ENCODE peak calls at places on chromosomes 7 and 10, in eight cellular contexts. One of them, this sample, is unnamed. For H3K27me3, the result is how much of the 10 kb centered on the place peaks cover.

GRCh38 chr7:113840954-113841353 is 77.9 kb downstream of the PPP1R3A start:
- DNase-seq in fibroblast of lung: no peak
- DNase-seq in left ventricle myocardium inferior: no peak
- DNase-seq in heart left ventricle: no peak
- DNase-seq in IMR-90: no peak
- DNase-seq in hepatocyte: no peak
- DNase-seq in transverse colon: no peak
- DNase-seq in HL-60: no peak
- DNase-seq in this sample: no peak

GRCh38 chr7:40200791-40201190 is 66.0 kb downstream of the SUGCT start:
- DNase-seq in fibroblast of lung: peak
- DNase-seq in left ventricle myocardium inferior: no peak
- DNase-seq in heart left ventricle: no peak
- DNase-seq in IMR-90: peak
- DNase-seq in hepatocyte: no peak
- DNase-seq in transverse colon: no peak
- DNase-seq in HL-60: no peak
- DNase-seq in this sample: no peak

GRCh38 chr7:130500463-130500862 is 8.6 kb downstream of the MEST start:
- DNase-seq in fibroblast of lung: no peak
- DNase-seq in left ventricle myocardium inferior: no peak
- DNase-seq in heart left ventricle: no peak
- DNase-seq in IMR-90: no peak
- DNase-seq in hepatocyte: no peak
- DNase-seq in transverse colon: no peak
- DNase-seq in HL-60: no peak
- DNase-seq in this sample: no peak

GRCh38 chr7:132160525-132161230 is 415.6 kb downstream of the PLXNA4 start:
- DNase-seq in fibroblast of lung: no peak
- DNase-seq in left ventricle myocardium inferior: no peak
- DNase-seq in heart left ventricle: no peak
- DNase-seq in IMR-90: no peak
- DNase-seq in hepatocyte: no peak
- DNase-seq in transverse colon: no peak
- DNase-seq in HL-60: no peak
- DNase-seq in this sample: peak

GRCh38 chr10:112950714-112951348 is 784 bp downstream of the TCF7L2 start:
- DNase-seq in fibroblast of lung: peak
- DNase-seq in left ventricle myocardium inferior: peak
- DNase-seq in heart left ventricle: peak
- DNase-seq in IMR-90: peak
- DNase-seq in hepatocyte: peak
- DNase-seq in transverse colon: peak
- DNase-seq in HL-60: peak
- DNase-seq in this sample: no peak

GRCh38 chr7:69708857-69709256 is 110.6 kb downstream of the AUTS2 start:
- DNase-seq in fibroblast of lung: peak
- DNase-seq in left ventricle myocardium inferior: no peak
- DNase-seq in heart left ventricle: peak
- DNase-seq in IMR-90: no peak
- DNase-seq in hepatocyte: no peak
- DNase-seq in transverse colon: no peak
- DNase-seq in HL-60: peak
- DNase-seq in this sample: no peak

GRCh38 chr10:132203256-132204077 is 16.7 kb downstream of the DPYSL4 start:
- DNase-seq in fibroblast of lung: no peak
- DNase-seq in left ventricle myocardium inferior: no peak
- DNase-seq in heart left ventricle: peak
- DNase-seq in IMR-90: no peak
- DNase-seq in hepatocyte: no peak
- DNase-seq in transverse colon: no peak
- DNase-seq in HL-60: no peak
- DNase-seq in this sample: no peak

GRCh38 chr10:69439813-69440506 is 11.3 kb upstream of the TSPAN15 start:
- DNase-seq in fibroblast of lung: no peak
- DNase-seq in left ventricle myocardium inferior: no peak
- DNase-seq in heart left ventricle: no peak
- DNase-seq in IMR-90: no peak
- DNase-seq in hepatocyte: peak
- DNase-seq in transverse colon: peak
- DNase-seq in HL-60: peak
- DNase-seq in this sample: peak

GRCh38 chr7:46530081-46530480 is 609.0 kb upstream of the IGFBP3 start:
- DNase-seq in fibroblast of lung: no peak
- DNase-seq in left ventricle myocardium inferior: no peak
- DNase-seq in heart left ventricle: no peak
- DNase-seq in IMR-90: no peak
- DNase-seq in hepatocyte: no peak
- DNase-seq in transverse colon: no peak
- DNase-seq in HL-60: no peak
- DNase-seq in this sample: no peak

GRCh38 chr7:29386196-29386765 is 177.4 kb upstream of the PRR15 start:
- DNase-seq in fibroblast of lung: no peak
- DNase-seq in left ventricle myocardium inferior: no peak
- DNase-seq in heart left ventricle: no peak
- DNase-seq in IMR-90: no peak
- DNase-seq in hepatocyte: no peak
- DNase-seq in transverse colon: no peak
- DNase-seq in HL-60: no peak
- DNase-seq in this sample: no peak

GRCh38 chr7:112853429-112853828 is 63.2 kb upstream of the TMEM168 start:
- DNase-seq in fibroblast of lung: no peak
- DNase-seq in left ventricle myocardium inferior: no peak
- DNase-seq in heart left ventricle: no peak
- DNase-seq in IMR-90: no peak
- DNase-seq in hepatocyte: no peak
- DNase-seq in transverse colon: no peak
- DNase-seq in HL-60: no peak
- DNase-seq in this sample: no peak

GRCh38 chr10:31520982-31521381 is 202.0 kb downstream of the ZEB1 start:
- DNase-seq in fibroblast of lung: no peak
- DNase-seq in left ventricle myocardium inferior: no peak
- DNase-seq in heart left ventricle: no peak
- DNase-seq in IMR-90: no peak
- DNase-seq in hepatocyte: no peak
- DNase-seq in transverse colon: no peak
- DNase-seq in HL-60: no peak
- DNase-seq in this sample: no peak

GRCh38 chr10:84510121-84510520 is 181.7 kb downstream of the CCSER2 start:
- DNase-seq in fibroblast of lung: peak
- DNase-seq in left ventricle myocardium inferior: no peak
- DNase-seq in heart left ventricle: no peak
- DNase-seq in IMR-90: peak
- DNase-seq in hepatocyte: no peak
- DNase-seq in transverse colon: no peak
- DNase-seq in HL-60: no peak
- DNase-seq in this sample: peak

GRCh38 chr10:53005612-53006325 is 233.2 kb upstream of the MBL2 start:
- DNase-seq in fibroblast of lung: no peak
- DNase-seq in left ventricle myocardium inferior: no peak
- DNase-seq in heart left ventricle: no peak
- DNase-seq in IMR-90: no peak
- DNase-seq in hepatocyte: no peak
- DNase-seq in transverse colon: no peak
- DNase-seq in HL-60: no peak
- DNase-seq in this sample: no peak

GRCh38 chr7:1503816-1504775 is at the start of gene INTS1:
- DNase-seq in fibroblast of lung: peak
- DNase-seq in left ventricle myocardium inferior: peak
- DNase-seq in heart left ventricle: peak
- DNase-seq in IMR-90: peak
- DNase-seq in hepatocyte: peak
- DNase-seq in transverse colon: peak
- DNase-seq in HL-60: peak
- DNase-seq in this sample: peak

GRCh38 chr10:124344266-124344590 is 74.5 kb downstream of the OAT start:
- DNase-seq in fibroblast of lung: no peak
- DNase-seq in left ventricle myocardium inferior: no peak
- DNase-seq in heart left ventricle: no peak
- DNase-seq in IMR-90: no peak
- DNase-seq in hepatocyte: no peak
- DNase-seq in transverse colon: no peak
- DNase-seq in HL-60: no peak
- DNase-seq in this sample: no peak

GRCh38 chr10:110865804-110866482 is 5.8 kb upstream of the PDCD4 start:
- DNase-seq in fibroblast of lung: no peak
- DNase-seq in left ventricle myocardium inferior: no peak
- DNase-seq in heart left ventricle: no peak
- DNase-seq in IMR-90: no peak
- DNase-seq in hepatocyte: peak
- DNase-seq in transverse colon: no peak
- DNase-seq in HL-60: no peak
- DNase-seq in this sample: no peak

GRCh38 chr7:129864042-129864441 is 88.7 kb downstream of the UBE2H start:
- DNase-seq in fibroblast of lung: peak
- DNase-seq in left ventricle myocardium inferior: no peak
- DNase-seq in heart left ventricle: peak
- DNase-seq in IMR-90: no peak
- DNase-seq in hepatocyte: no peak
- DNase-seq in transverse colon: no peak
- DNase-seq in HL-60: no peak
- DNase-seq in this sample: no peak

GRCh38 chr7:23105086-23105643 is 420 bp upstream of the KLHL7 start:
- DNase-seq in fibroblast of lung: no peak
- DNase-seq in left ventricle myocardium inferior: no peak
- DNase-seq in heart left ventricle: no peak
- DNase-seq in IMR-90: no peak
- DNase-seq in hepatocyte: no peak
- DNase-seq in transverse colon: no peak
- DNase-seq in HL-60: no peak
- DNase-seq in this sample: no peak

GRCh38 chr10:65341323-65341922 is 1584.4 kb upstream of the LRRTM3 start:
- DNase-seq in fibroblast of lung: peak
- DNase-seq in left ventricle myocardium inferior: no peak
- DNase-seq in heart left ventricle: peak
- DNase-seq in IMR-90: no peak
- DNase-seq in hepatocyte: no peak
- DNase-seq in transverse colon: no peak
- DNase-seq in HL-60: no peak
- DNase-seq in this sample: no peak

GRCh38 chr10:102411341-102412255 is 7.0 kb downstream of the PSD start:
- DNase-seq in fibroblast of lung: no peak
- DNase-seq in left ventricle myocardium inferior: no peak
- DNase-seq in heart left ventricle: no peak
- DNase-seq in IMR-90: no peak
- DNase-seq in hepatocyte: no peak
- DNase-seq in transverse colon: no peak
- DNase-seq in HL-60: no peak
- DNase-seq in this sample: no peak
- H3K27me3 ChIP-seq in fibroblast of lung: half or more
- H3K27me3 ChIP-seq in left ventricle myocardium inferior: half or more
- H3K27me3 ChIP-seq in heart left ventricle: half or more
- H3K27me3 ChIP-seq in IMR-90: half or more
- H3K27me3 ChIP-seq in hepatocyte: under half
- H3K27me3 ChIP-seq in transverse colon: half or more
- H3K27me3 ChIP-seq in HL-60: half or more
- H3K27me3 ChIP-seq in this sample: half or more

DNA sequence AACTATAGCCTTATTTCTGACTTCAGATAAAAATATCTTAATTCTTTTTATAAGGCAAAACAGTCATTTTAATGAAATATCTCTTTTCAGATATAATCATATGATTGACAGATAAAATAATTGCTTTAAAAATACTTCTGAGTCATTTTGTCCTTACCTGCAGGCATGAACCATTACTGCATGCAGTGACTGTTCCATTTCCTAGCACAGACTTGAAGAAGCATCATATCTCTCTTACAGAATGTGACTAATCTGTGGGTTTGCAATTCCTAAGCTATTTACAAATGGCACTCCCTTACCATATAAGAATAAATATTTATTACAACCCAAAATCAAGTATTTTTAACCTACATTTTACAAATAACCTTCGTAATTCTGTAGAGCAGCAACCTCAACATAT is 120.7 kb downstream of the SRPK2 start:
- DNase-seq in fibroblast of lung: peak
- DNase-seq in left ventricle myocardium inferior: no peak
- DNase-seq in heart left ventricle: no peak
- DNase-seq in IMR-90: peak
- DNase-seq in hepatocyte: peak
- DNase-seq in transverse colon: no peak
- DNase-seq in HL-60: no peak
- DNase-seq in this sample: no peak
- H3K4me3 ChIP-seq in fibroblast of lung: peak
- H3K4me3 ChIP-seq in left ventricle myocardium inferior: peak
- H3K4me3 ChIP-seq in heart left ventricle: peak
- H3K4me3 ChIP-seq in IMR-90: no peak
- H3K4me3 ChIP-seq in hepatocyte: peak
- H3K4me3 ChIP-seq in transverse colon: peak
- H3K4me3 ChIP-seq in HL-60: peak
- H3K4me3 ChIP-seq in this sample: no peak

GRCh38 chr7:55203300-55203699 is 161.8 kb upstream of the LANCL2 start:
- DNase-seq in fibroblast of lung: no peak
- DNase-seq in left ventricle myocardium inferior: no peak
- DNase-seq in heart left ventricle: no peak
- DNase-seq in IMR-90: no peak
- DNase-seq in hepatocyte: no peak
- DNase-seq in transverse colon: no peak
- DNase-seq in HL-60: no peak
- DNase-seq in this sample: no peak

GRCh38 chr7:55205124-55205955 is 159.8 kb upstream of the LANCL2 start:
- DNase-seq in fibroblast of lung: no peak
- DNase-seq in left ventricle myocardium inferior: no peak
- DNase-seq in heart left ventricle: no peak
- DNase-seq in IMR-90: no peak
- DNase-seq in hepatocyte: no peak
- DNase-seq in transverse colon: no peak
- DNase-seq in HL-60: no peak
- DNase-seq in this sample: no peak

GRCh38 chr7:55207423-55207822 is 157.7 kb upstream of the LANCL2 start:
- DNase-seq in fibroblast of lung: no peak
- DNase-seq in left ventricle myocardium inferior: no peak
- DNase-seq in heart left ventricle: no peak
- DNase-seq in IMR-90: no peak
- DNase-seq in hepatocyte: no peak
- DNase-seq in transverse colon: no peak
- DNase-seq in HL-60: no peak
- DNase-seq in this sample: no peak

GRCh38 chr7:55209366-55209765 is 155.8 kb upstream of the LANCL2 start:
- DNase-seq in fibroblast of lung: no peak
- DNase-seq in left ventricle myocardium inferior: no peak
- DNase-seq in heart left ventricle: no peak
- DNase-seq in IMR-90: no peak
- DNase-seq in hepatocyte: peak
- DNase-seq in transverse colon: no peak
- DNase-seq in HL-60: no peak
- DNase-seq in this sample: no peak

GRCh38 chr7:55206235-55207029 is 158.7 kb upstream of the LANCL2 start:
- DNase-seq in fibroblast of lung: peak
- DNase-seq in left ventricle myocardium inferior: no peak
- DNase-seq in heart left ventricle: no peak
- DNase-seq in IMR-90: peak
- DNase-seq in hepatocyte: no peak
- DNase-seq in transverse colon: no peak
- DNase-seq in HL-60: no peak
- DNase-seq in this sample: no peak
- TF ChIP-seq CTCF in fibroblast of lung: no peak
- TF ChIP-seq CTCF in left ventricle myocardium inferior: no peak
- TF ChIP-seq CTCF in heart left ventricle: no peak
- TF ChIP-seq CTCF in IMR-90: no peak
- TF ChIP-seq CTCF in hepatocyte: no peak
- TF ChIP-seq CTCF in transverse colon: no peak
- TF ChIP-seq CTCF in HL-60: no peak
- TF ChIP-seq CTCF in this sample: no peak

GRCh38 chr10:117745301-117745700 is 202.8 kb downstream of the EMX2 start:
- DNase-seq in fibroblast of lung: no peak
- DNase-seq in left ventricle myocardium inferior: no peak
- DNase-seq in heart left ventricle: no peak
- DNase-seq in IMR-90: no peak
- DNase-seq in hepatocyte: no peak
- DNase-seq in transverse colon: no peak
- DNase-seq in HL-60: no peak
- DNase-seq in this sample: no peak
- H3K27me3 ChIP-seq in fibroblast of lung: under half
- H3K27me3 ChIP-seq in left ventricle myocardium inferior: half or more
- H3K27me3 ChIP-seq in heart left ventricle: under half
- H3K27me3 ChIP-seq in IMR-90: under half
- H3K27me3 ChIP-seq in hepatocyte: under half
- H3K27me3 ChIP-seq in transverse colon: under half
- H3K27me3 ChIP-seq in HL-60: under half
- H3K27me3 ChIP-seq in this sample: under half